ENCODE peak calls at places on chromosomes 16 and 17, in four cellular contexts. Y is AG09319; L is fibroblast of mammary gland; F is activated effector memory CD4-positive, alpha-beta T cell treated with Interleukin-2 at 50 U/mL for 16 hours. H is an unnamed sample.

GRCh38 chr16:31131841-31132271 is 3.7 kb downstream of the PRSS8 start:
- DNase-seq in Y (no peak), L (no peak), F (no peak), H (no peak)

GRCh38 chr17:43927101-43927935 is 15.0 kb downstream of the PPY start:
- DNase-seq in Y (no peak), L (no peak), F (no peak), H (no peak)

GRCh38 chr17:19262650-19263620 is 25.8 kb downstream of the EPN2 start:
- DNase-seq in Y (no peak), L (peak; percentile 73), F (no peak), H (peak; percentile 43)

GRCh38 chr17:30104575-30105339 is 11.9 kb upstream of the NSRP1 start:
- DNase-seq in Y (peak; percentile 57), L (peak; percentile 83), F (peak; percentile 50), H (peak; percentile 60)

GRCh38 chr17:59221159-59221847 is 992 bp downstream of the GDPD1 start:
- DNase-seq in Y (no peak), L (no peak), F (no peak), H (no peak)

GRCh38 chr16:69741519-69741918 is 13.2 kb downstream of the NOB1 start:
- DNase-seq in Y (no peak), L (peak; percentile 51), F (no peak), H (no peak)

GRCh38 chr16:64158941-64159588 is 962.8 kb downstream of the CDH11 start:
- DNase-seq in Y (no peak), L (no peak), F (no peak), H (no peak)

GRCh38 chr16:76800196-76800595 is 390.8 kb upstream of the MON1B start:
- DNase-seq in Y (no peak), L (no peak), F (no peak), H (no peak)

GRCh38 chr16:67415872-67416793 is at the start of gene ZDHHC1:
- DNase-seq in Y (no peak), L (peak; percentile 80), F (peak; percentile 21), H (peak; percentile 86)

GRCh38 chr17:6427284-6427781 is 7.6 kb downstream of the AIPL1 start:
- DNase-seq in Y (no peak), L (peak; percentile 17), F (peak; percentile 34), H (peak; percentile 72)

GRCh38 chr16:89359296-89360147 is 130.8 kb downstream of the ANKRD11 start:
- DNase-seq in Y (no peak), L (peak; percentile 48), F (no peak), H (no peak)

GRCh38 chr17:4607261-4607731 is 23.0 kb downstream of the SMTNL2 start:
- DNase-seq in Y (no peak), L (no peak), F (no peak), H (no peak)

GRCh38 chr16:25257504-25257955 is at the start of gene ZKSCAN2:
- DNase-seq in Y (peak; percentile 81), L (peak; percentile 83), F (peak; percentile 80), H (peak; percentile 87)

GRCh38 chr17:49482144-49482817 is 12.8 kb upstream of the NGFR start:
- DNase-seq in Y (no peak), L (peak; percentile 42), F (no peak), H (peak; percentile 54)

GRCh38 chr16:58684001-58684353 is 593 bp downstream of the SLC38A7 start:
- DNase-seq in Y (no peak), L (peak; percentile 27), F (no peak), H (peak; percentile 55)

GRCh38 chr16:52553322-52553721 is 6.4 kb upstream of the TOX3 start:
- DNase-seq in Y (no peak), L (no peak), F (no peak), H (no peak)

GRCh38 chr17:13074026-13074425 is 56.2 kb upstream of the ELAC2 start:
- DNase-seq in Y (no peak), L (peak; percentile 92), F (no peak), H (no peak)

GRCh38 chr16:50699345-50700159 is 6.1 kb downstream of the NOD2 start:
- DNase-seq in Y (no peak), L (peak; percentile 71), F (peak; percentile 39), H (no peak)

GRCh38 chr16:22400899-22401298 is 26.5 kb upstream of the CDR2 start:
- DNase-seq in Y (no peak), L (no peak), F (no peak), H (no peak)

GRCh38 chr16:87391324-87391949 is 699 bp upstream of the MAP1LC3B start:
- DNase-seq in Y (no peak), L (peak; percentile 37), F (no peak), H (peak; percentile 38)

GRCh38 chr17:31269597-31269996 is 27.4 kb downstream of the OMG start:
- DNase-seq in Y (peak; percentile 92), L (peak; percentile 99), F (no peak), H (peak; percentile 80)

H was measured in hepatic stellate cell.